ENCODE peak calls at places on chromosomes 16 and 17, in seven cellular contexts. One of them, this sample, is unnamed.
A peak's percentile ranks its signal among the peaks of the same experiment; 100 is the strongest.

GRCh38 chr17:48139948-48140347 is 32.4 kb downstream of the SNX11 start:
- DNase-seq in HCT116: no peak
- DNase-seq in GM12878: no peak
- DNase-seq in H1: no peak
- DNase-seq in K562: no peak
- DNase-seq in IMR-90: no peak
- DNase-seq in A549: no peak
- DNase-seq in this sample: no peak

GRCh38 chr16:81266680-81267095 is 28.2 kb downstream of the BCO1 start:
- DNase-seq in GM12878: no peak
- DNase-seq in A549: no peak
- DNase-seq in H1: no peak
- DNase-seq in K562: no peak
- DNase-seq in HCT116: no peak
- DNase-seq in IMR-90: no peak
- DNase-seq in this sample: no peak

GRCh38 chr17:50424246-50425000 is 1.6 kb upstream of the ACSF2 start:
- DNase-seq in K562: no peak
- DNase-seq in GM12878: no peak
- DNase-seq in IMR-90: no peak
- DNase-seq in HCT116: no peak
- DNase-seq in H1: no peak
- DNase-seq in A549: no peak
- DNase-seq in this sample: no peak

GRCh38 chr16:55725055-55725777 is 69.4 kb downstream of the SLC6A2 start:
- DNase-seq in IMR-90: no peak
- DNase-seq in H1: no peak
- DNase-seq in GM12878: no peak
- DNase-seq in HCT116: no peak
- DNase-seq in A549: no peak
- DNase-seq in K562: no peak
- DNase-seq in this sample: no peak

GRCh38 chr17:57948169-57948554 is 7.0 kb downstream of the CUEDC1 start:
- DNase-seq in H1: no peak
- DNase-seq in HCT116: no peak
- DNase-seq in K562: no peak
- DNase-seq in A549: no peak
- DNase-seq in GM12878: no peak
- DNase-seq in IMR-90: no peak
- DNase-seq in this sample: no peak

GRCh38 chr16:89359296-89360147 is 130.8 kb downstream of the ANKRD11 start:
- DNase-seq in HCT116: no peak
- DNase-seq in A549: no peak
- DNase-seq in H1: no peak
- DNase-seq in GM12878: no peak
- DNase-seq in K562: no peak
- DNase-seq in IMR-90: no peak
- DNase-seq in this sample: no peak

GRCh38 chr17:13597723-13598347 is 3.9 kb downstream of the HS3ST3A1 start:
- DNase-seq in IMR-90: peak; percentile 64
- DNase-seq in A549: peak; percentile 41
- DNase-seq in K562: no peak
- DNase-seq in H1: no peak
- DNase-seq in GM12878: no peak
- DNase-seq in HCT116: peak; percentile 27
- DNase-seq in this sample: peak; percentile 45

GRCh38 chr17:27579897-27580321 is 51.1 kb upstream of the LGALS9 start:
- DNase-seq in HCT116: no peak
- DNase-seq in H1: no peak
- DNase-seq in A549: no peak
- DNase-seq in GM12878: no peak
- DNase-seq in IMR-90: no peak
- DNase-seq in K562: peak; percentile 51
- DNase-seq in this sample: no peak

GRCh38 chr17:78979780-78980623 is at the start of gene LGALS3BP:
- DNase-seq in H1: peak; percentile 70
- DNase-seq in A549: peak; percentile 85
- DNase-seq in HCT116: peak; percentile 70
- DNase-seq in GM12878: no peak
- DNase-seq in K562: no peak
- DNase-seq in IMR-90: peak; percentile 78
- DNase-seq in this sample: peak; percentile 97

GRCh38 chr17:39668141-39668924 is at the start of gene PNMT:
- DNase-seq in GM12878: no peak
- DNase-seq in A549: peak; percentile 84
- DNase-seq in HCT116: no peak
- DNase-seq in H1: peak; percentile 87
- DNase-seq in IMR-90: peak; percentile 39
- DNase-seq in K562: peak; percentile 76
- DNase-seq in this sample: peak; percentile 56

GRCh38 chr16:29907973-29908372 is 7.7 kb downstream of the ASPHD1 start:
- DNase-seq in HCT116: no peak
- DNase-seq in IMR-90: no peak
- DNase-seq in A549: no peak
- DNase-seq in K562: no peak
- DNase-seq in GM12878: no peak
- DNase-seq in H1: no peak
- DNase-seq in this sample: no peak

GRCh38 chr17:39740357-39741111 is 2.8 kb downstream of the GRB7 start:
- DNase-seq in K562: peak; percentile 68
- DNase-seq in HCT116: peak; percentile 43
- DNase-seq in IMR-90: peak; percentile 45
- DNase-seq in GM12878: no peak
- DNase-seq in H1: peak; percentile 79
- DNase-seq in A549: peak; percentile 60
- DNase-seq in this sample: peak; percentile 90

GRCh38 chr17:21376835-21377690 is 906 bp downstream of the KCNJ12 start:
- DNase-seq in HCT116: no peak
- DNase-seq in IMR-90: peak; percentile 8
- DNase-seq in K562: peak; percentile 28
- DNase-seq in A549: peak; percentile 55
- DNase-seq in H1: peak; percentile 73
- DNase-seq in GM12878: no peak
- DNase-seq in this sample: no peak

GRCh38 chr16:82231021-82231787 is 61.2 kb upstream of the MPHOSPH6 start:
- DNase-seq in H1: no peak
- DNase-seq in GM12878: no peak
- DNase-seq in K562: no peak
- DNase-seq in HCT116: no peak
- DNase-seq in A549: no peak
- DNase-seq in IMR-90: no peak
- DNase-seq in this sample: no peak

GRCh38 chr16:81080233-81080632 is 3.2 kb upstream of the C16orf46 start:
- DNase-seq in K562: no peak
- DNase-seq in IMR-90: no peak
- DNase-seq in H1: no peak
- DNase-seq in A549: no peak
- DNase-seq in HCT116: no peak
- DNase-seq in GM12878: no peak
- DNase-seq in this sample: no peak

GRCh38 chr16:3458852-3459361 is 15.4 kb downstream of the NAA60 start:
- DNase-seq in IMR-90: peak; percentile 15
- DNase-seq in HCT116: no peak
- DNase-seq in GM12878: no peak
- DNase-seq in A549: peak; percentile 81
- DNase-seq in K562: no peak
- DNase-seq in H1: no peak
- DNase-seq in this sample: peak; percentile 94

GRCh38 chr16:920722-921121 is 50.1 kb downstream of the LMF1 start:
- DNase-seq in GM12878: no peak
- DNase-seq in K562: no peak
- DNase-seq in A549: no peak
- DNase-seq in HCT116: no peak
- DNase-seq in IMR-90: peak; percentile 21
- DNase-seq in H1: no peak
- DNase-seq in this sample: no peak

GRCh38 chr16:3143598-3144330 is 8.9 kb downstream of the ZNF213 start:
- DNase-seq in H1: no peak
- DNase-seq in K562: no peak
- DNase-seq in IMR-90: no peak
- DNase-seq in GM12878: no peak
- DNase-seq in HCT116: no peak
- DNase-seq in A549: no peak
- DNase-seq in this sample: no peak

GRCh38 chr16:3074860-3075545 is 9.6 kb downstream of the IL32 start:
- DNase-seq in A549: no peak
- DNase-seq in K562: peak; percentile 17
- DNase-seq in GM12878: peak; percentile 69
- DNase-seq in IMR-90: no peak
- DNase-seq in HCT116: no peak
- DNase-seq in H1: no peak
- DNase-seq in this sample: no peak

GRCh38 chr16:7167651-7168050 is 165.0 kb upstream of the RBFOX1 start:
- DNase-seq in A549: no peak
- DNase-seq in IMR-90: no peak
- DNase-seq in K562: no peak
- DNase-seq in GM12878: no peak
- DNase-seq in H1: no peak
- DNase-seq in HCT116: no peak
- DNase-seq in this sample: no peak

DNA sequence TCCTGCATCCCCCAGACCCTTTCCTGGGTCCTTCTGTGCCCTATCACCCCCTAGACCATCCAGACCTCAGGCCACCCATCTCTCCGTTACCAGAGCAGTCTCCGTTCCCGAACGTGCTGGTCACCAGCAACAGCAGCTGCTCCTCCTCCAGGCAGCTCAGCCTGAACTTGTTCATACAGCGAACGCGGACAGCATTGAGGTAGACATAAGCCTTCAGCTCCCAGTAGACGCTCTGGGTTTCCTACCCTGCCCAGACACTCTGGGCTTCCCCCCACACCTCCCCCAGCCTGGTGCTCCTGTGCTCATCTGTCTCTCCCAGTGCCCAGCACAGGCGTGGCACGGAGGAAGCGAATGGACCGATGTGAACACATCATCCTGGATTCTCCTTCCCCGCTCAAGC is 41.6 kb upstream of the RNFT1 start:
- DNase-seq in IMR-90: no peak
- DNase-seq in H1: no peak
- DNase-seq in GM12878: no peak
- DNase-seq in K562: no peak
- DNase-seq in A549: no peak
- DNase-seq in HCT116: no peak
- DNase-seq in this sample: no peak
- TF ChIP-seq RAD21 in IMR-90: no peak
- TF ChIP-seq RAD21 in H1: no peak
- TF ChIP-seq RAD21 in GM12878: no peak
- TF ChIP-seq RAD21 in K562: no peak
- TF ChIP-seq RAD21 in A549: no peak
- TF ChIP-seq RAD21 in HCT116: no peak
- TF ChIP-seq RAD21 in this sample: no peak

DNA sequence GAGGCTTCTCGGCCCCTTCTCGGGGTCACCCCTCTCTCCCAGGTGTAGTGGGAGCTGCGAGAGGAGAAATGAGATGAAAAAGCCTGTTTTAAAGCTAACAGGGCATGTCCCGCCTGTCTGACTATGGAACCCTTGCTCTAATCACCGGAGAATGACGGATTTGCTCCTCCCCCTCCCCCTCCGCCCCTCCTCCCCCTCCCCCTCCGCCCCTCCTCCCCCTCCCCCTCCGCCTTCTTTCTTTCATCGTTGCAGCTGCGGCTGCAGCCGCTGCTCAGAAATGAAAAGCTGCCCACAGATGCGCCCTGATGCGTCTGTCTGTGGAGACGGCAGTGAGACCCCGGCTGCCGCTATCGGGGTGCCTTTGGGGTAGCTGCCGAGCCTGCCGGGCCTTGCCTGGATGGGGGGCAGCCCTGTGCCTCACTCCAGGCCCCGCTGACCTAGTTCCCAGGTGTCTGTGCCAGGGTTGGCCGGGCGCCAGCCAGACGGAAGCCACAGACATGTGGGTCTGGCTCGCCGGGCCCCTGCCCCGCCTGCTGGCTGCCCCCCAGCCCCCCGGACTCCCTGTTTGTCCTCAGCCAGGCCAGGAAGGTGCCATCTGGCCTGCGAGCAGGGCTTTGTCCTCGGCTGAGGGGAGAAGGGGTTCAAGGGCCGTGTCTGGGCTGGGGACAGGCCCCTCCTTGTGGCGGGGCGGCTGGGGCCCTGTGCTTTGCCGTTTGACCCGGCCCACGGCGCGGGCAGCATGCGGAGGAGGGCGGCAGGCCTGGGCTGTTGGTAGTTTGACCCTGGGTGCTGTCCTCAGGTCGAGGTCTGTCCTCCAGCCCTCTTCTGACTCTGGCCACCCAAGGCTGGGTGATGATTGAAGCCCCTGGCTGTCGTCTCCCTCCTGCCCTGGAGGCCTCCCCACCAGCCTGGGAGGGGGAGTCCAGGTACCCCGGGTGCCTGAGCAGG is 37.6 kb downstream of the GINS2 start:
- DNase-seq in H1: no peak
- DNase-seq in K562: no peak
- DNase-seq in IMR-90: no peak
- DNase-seq in GM12878: no peak
- DNase-seq in HCT116: no peak
- DNase-seq in A549: no peak
- DNase-seq in this sample: no peak
- TF ChIP-seq RAD21 in H1: no peak
- TF ChIP-seq RAD21 in K562: no peak
- TF ChIP-seq RAD21 in IMR-90: no peak
- TF ChIP-seq RAD21 in GM12878: no peak
- TF ChIP-seq RAD21 in HCT116: no peak
- TF ChIP-seq RAD21 in A549: no peak
- TF ChIP-seq RAD21 in this sample: no peak

DNA sequence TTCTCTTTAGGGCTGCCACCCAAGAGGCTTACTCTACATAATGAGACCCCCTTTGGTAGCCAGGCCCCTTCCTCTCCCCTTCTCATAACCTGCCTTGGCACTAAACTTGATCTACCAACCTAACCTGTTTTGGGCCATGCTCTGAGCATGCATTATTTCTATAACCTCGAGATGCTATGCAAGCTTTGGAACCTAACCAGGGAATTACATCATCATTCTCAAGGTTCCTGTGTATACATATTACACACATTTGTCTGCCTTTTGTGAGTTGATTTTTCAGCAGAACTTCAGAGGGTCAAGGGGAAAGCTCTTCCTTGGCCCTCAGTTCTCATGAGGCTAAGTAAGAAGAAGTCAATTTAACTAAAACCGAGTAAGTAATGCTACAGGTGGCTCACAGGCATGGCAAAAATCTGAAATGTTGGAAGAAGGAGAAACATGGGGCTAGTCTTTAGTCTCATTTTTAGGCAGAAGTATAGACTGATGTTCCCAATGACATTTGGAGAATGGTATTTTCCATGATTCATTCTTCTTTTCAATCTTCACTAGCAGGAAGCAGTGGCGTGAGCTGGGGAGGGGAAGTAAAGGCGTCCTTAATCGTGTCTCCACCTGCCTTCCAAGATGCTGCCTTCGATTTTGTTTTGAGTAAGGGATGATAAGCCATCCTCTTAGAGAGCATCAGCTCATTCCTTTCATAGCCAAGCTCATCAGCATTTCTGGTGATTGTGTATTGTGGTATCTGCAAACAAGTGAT is 308.4 kb downstream of the ABCC12 start:
- DNase-seq in H1: peak; percentile 27
- DNase-seq in K562: no peak
- DNase-seq in HCT116: no peak
- DNase-seq in A549: no peak
- DNase-seq in IMR-90: peak; percentile 58
- DNase-seq in GM12878: no peak
- DNase-seq in this sample: no peak
- TF ChIP-seq RAD21 in H1: no peak
- TF ChIP-seq RAD21 in K562: no peak
- TF ChIP-seq RAD21 in HCT116: no peak
- TF ChIP-seq RAD21 in A549: no peak
- TF ChIP-seq RAD21 in IMR-90: no peak
- TF ChIP-seq RAD21 in GM12878: no peak
- TF ChIP-seq RAD21 in this sample: no peak

GRCh38 chr17:69445132-69445531 is 30.6 kb downstream of the MAP2K6 start:
- DNase-seq in HCT116: no peak
- DNase-seq in A549: no peak
- DNase-seq in H1: no peak
- DNase-seq in IMR-90: no peak
- DNase-seq in K562: no peak
- DNase-seq in GM12878: no peak
- DNase-seq in this sample: no peak
- TF ChIP-seq RAD21 in HCT116: no peak
- TF ChIP-seq RAD21 in A549: no peak
- TF ChIP-seq RAD21 in H1: no peak
- TF ChIP-seq RAD21 in IMR-90: no peak
- TF ChIP-seq RAD21 in K562: no peak
- TF ChIP-seq RAD21 in GM12878: no peak
- TF ChIP-seq RAD21 in this sample: no peak